ENCODE peak calls at places on chromosomes 6 and 20, in four cellular contexts. One of them, this sample, is unnamed.

GRCh38 chr20:31587545-31588389 is 17.3 kb upstream of the ID1 start:
- DNase-seq in fibroblast of the conjunctiva: no peak
- DNase-seq in stimulated activated CD4-positive, alpha-beta T cell treated with anti-CD3 and anti-CD28 coated beads, Interleukin-15, amount 100 ng/mL, for 24 hours: peak
- DNase-seq in Peyer's patch: peak
- DNase-seq in this sample: peak

GRCh38 chr6:3784885-3785744 is 33.6 kb upstream of the PXDC1 start:
- DNase-seq in fibroblast of the conjunctiva: no peak
- DNase-seq in stimulated activated CD4-positive, alpha-beta T cell treated with anti-CD3 and anti-CD28 coated beads, Interleukin-15, amount 100 ng/mL, for 24 hours: no peak
- DNase-seq in Peyer's patch: peak
- DNase-seq in this sample: no peak

GRCh38 chr6:18016133-18016532 is 28.7 kb upstream of the KIF13A start:
- DNase-seq in fibroblast of the conjunctiva: no peak
- DNase-seq in stimulated activated CD4-positive, alpha-beta T cell treated with anti-CD3 and anti-CD28 coated beads, Interleukin-15, amount 100 ng/mL, for 24 hours: no peak
- DNase-seq in Peyer's patch: no peak
- DNase-seq in this sample: no peak

GRCh38 chr6:141726158-141726557 is 406.6 kb upstream of the GJE1 start:
- DNase-seq in fibroblast of the conjunctiva: no peak
- DNase-seq in stimulated activated CD4-positive, alpha-beta T cell treated with anti-CD3 and anti-CD28 coated beads, Interleukin-15, amount 100 ng/mL, for 24 hours: no peak
- DNase-seq in Peyer's patch: no peak
- DNase-seq in this sample: no peak

GRCh38 chr6:167524261-167524660 is 199.4 kb downstream of the TTLL2 start:
- DNase-seq in fibroblast of the conjunctiva: no peak
- DNase-seq in stimulated activated CD4-positive, alpha-beta T cell treated with anti-CD3 and anti-CD28 coated beads, Interleukin-15, amount 100 ng/mL, for 24 hours: no peak
- DNase-seq in Peyer's patch: no peak
- DNase-seq in this sample: no peak

GRCh38 chr20:43558412-43559146 is at the start of gene SGK2:
- DNase-seq in fibroblast of the conjunctiva: no peak
- DNase-seq in stimulated activated CD4-positive, alpha-beta T cell treated with anti-CD3 and anti-CD28 coated beads, Interleukin-15, amount 100 ng/mL, for 24 hours: no peak
- DNase-seq in Peyer's patch: peak
- DNase-seq in this sample: peak

GRCh38 chr20:19079536-19080299 is 132.7 kb upstream of the SLC24A3 start:
- DNase-seq in fibroblast of the conjunctiva: no peak
- DNase-seq in stimulated activated CD4-positive, alpha-beta T cell treated with anti-CD3 and anti-CD28 coated beads, Interleukin-15, amount 100 ng/mL, for 24 hours: no peak
- DNase-seq in Peyer's patch: no peak
- DNase-seq in this sample: no peak

GRCh38 chr20:23350855-23351838 is 556 bp downstream of the NXT1 start:
- DNase-seq in fibroblast of the conjunctiva: no peak
- DNase-seq in stimulated activated CD4-positive, alpha-beta T cell treated with anti-CD3 and anti-CD28 coated beads, Interleukin-15, amount 100 ng/mL, for 24 hours: peak
- DNase-seq in Peyer's patch: peak
- DNase-seq in this sample: peak

GRCh38 chr6:41805830-41806774 is 18.6 kb downstream of the TOMM6 start:
- DNase-seq in fibroblast of the conjunctiva: no peak
- DNase-seq in stimulated activated CD4-positive, alpha-beta T cell treated with anti-CD3 and anti-CD28 coated beads, Interleukin-15, amount 100 ng/mL, for 24 hours: no peak
- DNase-seq in Peyer's patch: no peak
- DNase-seq in this sample: no peak

GRCh38 chr6:16184129-16184528 is 54.3 kb upstream of the GMPR start:
- DNase-seq in fibroblast of the conjunctiva: no peak
- DNase-seq in stimulated activated CD4-positive, alpha-beta T cell treated with anti-CD3 and anti-CD28 coated beads, Interleukin-15, amount 100 ng/mL, for 24 hours: peak
- DNase-seq in Peyer's patch: peak
- DNase-seq in this sample: peak

GRCh38 chr20:8315639-8316573 is 183.8 kb downstream of the PLCB1 start:
- DNase-seq in fibroblast of the conjunctiva: no peak
- DNase-seq in stimulated activated CD4-positive, alpha-beta T cell treated with anti-CD3 and anti-CD28 coated beads, Interleukin-15, amount 100 ng/mL, for 24 hours: no peak
- DNase-seq in Peyer's patch: no peak
- DNase-seq in this sample: no peak

GRCh38 chr6:25016311-25016710 is 80.6 kb upstream of the RIPOR2 start:
- DNase-seq in fibroblast of the conjunctiva: no peak
- DNase-seq in stimulated activated CD4-positive, alpha-beta T cell treated with anti-CD3 and anti-CD28 coated beads, Interleukin-15, amount 100 ng/mL, for 24 hours: no peak
- DNase-seq in Peyer's patch: no peak
- DNase-seq in this sample: no peak

GRCh38 chr6:166595061-166595780 is 8.7 kb upstream of the RAMACL start:
- DNase-seq in fibroblast of the conjunctiva: peak
- DNase-seq in stimulated activated CD4-positive, alpha-beta T cell treated with anti-CD3 and anti-CD28 coated beads, Interleukin-15, amount 100 ng/mL, for 24 hours: no peak
- DNase-seq in Peyer's patch: no peak
- DNase-seq in this sample: no peak

GRCh38 chr20:32189123-32189410 is 18.5 kb downstream of the PLAGL2 start:
- DNase-seq in fibroblast of the conjunctiva: no peak
- DNase-seq in stimulated activated CD4-positive, alpha-beta T cell treated with anti-CD3 and anti-CD28 coated beads, Interleukin-15, amount 100 ng/mL, for 24 hours: no peak
- DNase-seq in Peyer's patch: no peak
- DNase-seq in this sample: no peak

GRCh38 chr20:43389839-43390626 is 67.7 kb upstream of the SRSF6 start:
- DNase-seq in fibroblast of the conjunctiva: no peak
- DNase-seq in stimulated activated CD4-positive, alpha-beta T cell treated with anti-CD3 and anti-CD28 coated beads, Interleukin-15, amount 100 ng/mL, for 24 hours: peak
- DNase-seq in Peyer's patch: no peak
- DNase-seq in this sample: no peak

GRCh38 chr6:41426888-41427641 is 91.7 kb downstream of the NCR2 start:
- DNase-seq in fibroblast of the conjunctiva: no peak
- DNase-seq in stimulated activated CD4-positive, alpha-beta T cell treated with anti-CD3 and anti-CD28 coated beads, Interleukin-15, amount 100 ng/mL, for 24 hours: no peak
- DNase-seq in Peyer's patch: peak
- DNase-seq in this sample: no peak

GRCh38 chr6:41442800-41443501 is 103.2 kb upstream of the FOXP4 start:
- DNase-seq in fibroblast of the conjunctiva: no peak
- DNase-seq in stimulated activated CD4-positive, alpha-beta T cell treated with anti-CD3 and anti-CD28 coated beads, Interleukin-15, amount 100 ng/mL, for 24 hours: peak
- DNase-seq in Peyer's patch: no peak
- DNase-seq in this sample: peak

GRCh38 chr6:125252891-125253290 is 48.9 kb downstream of the HDDC2 start:
- DNase-seq in fibroblast of the conjunctiva: no peak
- DNase-seq in stimulated activated CD4-positive, alpha-beta T cell treated with anti-CD3 and anti-CD28 coated beads, Interleukin-15, amount 100 ng/mL, for 24 hours: no peak
- DNase-seq in Peyer's patch: no peak
- DNase-seq in this sample: no peak

GRCh38 chr6:36050947-36051710 is 23.5 kb downstream of the MAPK14 start:
- DNase-seq in fibroblast of the conjunctiva: no peak
- DNase-seq in stimulated activated CD4-positive, alpha-beta T cell treated with anti-CD3 and anti-CD28 coated beads, Interleukin-15, amount 100 ng/mL, for 24 hours: no peak
- DNase-seq in Peyer's patch: no peak
- DNase-seq in this sample: no peak

GRCh38 chr6:25270559-25270958 is 8.6 kb upstream of the CARMIL1 start:
- DNase-seq in fibroblast of the conjunctiva: no peak
- DNase-seq in stimulated activated CD4-positive, alpha-beta T cell treated with anti-CD3 and anti-CD28 coated beads, Interleukin-15, amount 100 ng/mL, for 24 hours: no peak
- DNase-seq in Peyer's patch: no peak
- DNase-seq in this sample: no peak

GRCh38 chr6:63346217-63346834 is 26.5 kb upstream of the LGSN start:
- DNase-seq in fibroblast of the conjunctiva: no peak
- DNase-seq in stimulated activated CD4-positive, alpha-beta T cell treated with anti-CD3 and anti-CD28 coated beads, Interleukin-15, amount 100 ng/mL, for 24 hours: no peak
- DNase-seq in Peyer's patch: no peak
- DNase-seq in this sample: no peak

GRCh38 chr20:39518649-39519048 is 556.5 kb downstream of the DHX35 start:
- DNase-seq in fibroblast of the conjunctiva: no peak
- DNase-seq in stimulated activated CD4-positive, alpha-beta T cell treated with anti-CD3 and anti-CD28 coated beads, Interleukin-15, amount 100 ng/mL, for 24 hours: no peak
- DNase-seq in Peyer's patch: no peak
- DNase-seq in this sample: no peak

GRCh38 chr6:124373386-124373785 is 569.7 kb downstream of the NKAIN2 start:
- DNase-seq in fibroblast of the conjunctiva: no peak
- DNase-seq in stimulated activated CD4-positive, alpha-beta T cell treated with anti-CD3 and anti-CD28 coated beads, Interleukin-15, amount 100 ng/mL, for 24 hours: no peak
- DNase-seq in Peyer's patch: no peak
- DNase-seq in this sample: no peak

GRCh38 chr20:24668791-24669190 is 199.4 kb downstream of the SYNDIG1 start:
- DNase-seq in fibroblast of the conjunctiva: no peak
- DNase-seq in stimulated activated CD4-positive, alpha-beta T cell treated with anti-CD3 and anti-CD28 coated beads, Interleukin-15, amount 100 ng/mL, for 24 hours: no peak
- DNase-seq in Peyer's patch: peak
- DNase-seq in this sample: no peak

GRCh38 chr20:57680131-57680716 is 29.6 kb downstream of the PMEPA1 start:
- DNase-seq in fibroblast of the conjunctiva: no peak
- DNase-seq in stimulated activated CD4-positive, alpha-beta T cell treated with anti-CD3 and anti-CD28 coated beads, Interleukin-15, amount 100 ng/mL, for 24 hours: no peak
- DNase-seq in Peyer's patch: no peak
- DNase-seq in this sample: no peak

GRCh38 chr20:33233129-33233774 is 2.5 kb upstream of the BPIFA1 start:
- DNase-seq in fibroblast of the conjunctiva: no peak
- DNase-seq in stimulated activated CD4-positive, alpha-beta T cell treated with anti-CD3 and anti-CD28 coated beads, Interleukin-15, amount 100 ng/mL, for 24 hours: no peak
- DNase-seq in Peyer's patch: no peak
- DNase-seq in this sample: no peak